ENCODE peak calls at places on chromosomes 12 and 14, in seven cellular contexts. L, F, R, O, I, W and C are unnamed samples.

GRCh38 chr14:91732859-91733477 is 1.1 kb upstream of the CATSPERB start:
- DNase-seq in O (no peak), L (no peak), F (no peak), R (no peak), W (no peak), I (no peak), C (no peak)

GRCh38 chr12:87413784-87414183 is 615.4 kb downstream of the C12orf50 start:
- DNase-seq in I (no peak), R (peak), F (no peak), O (no peak), W (no peak), L (no peak), C (no peak)

GRCh38 chr12:93571360-93571853 is 1.1 kb upstream of the SOCS2 start:
- DNase-seq in O (peak), R (peak), W (no peak), L (peak), F (peak), I (peak), C (peak)

GRCh38 chr12:89319111-89319510 is 33.2 kb downstream of the DUSP6 start:
- DNase-seq in W (no peak), O (no peak), I (no peak), L (peak), F (no peak), R (no peak), C (no peak)

GRCh38 chr12:49121047-49121696 is 10.0 kb downstream of the TUBA1B start:
- DNase-seq in W (peak), R (peak), F (no peak), I (no peak), O (no peak), L (peak), C (peak)

GRCh38 chr12:68276400-68276930 is 23.1 kb upstream of the IL22 start:
- DNase-seq in O (no peak), W (no peak), L (no peak), I (no peak), R (no peak), F (no peak), C (no peak)

GRCh38 chr14:61512508-61512907 is 182.8 kb upstream of the HIF1A start:
- DNase-seq in L (no peak), R (peak), I (no peak), F (no peak), O (no peak), W (no peak), C (no peak)

GRCh38 chr12:124782132-124782531 is 81.5 kb downstream of the SCARB1 start:
- DNase-seq in L (no peak), O (no peak), R (no peak), W (no peak), F (no peak), I (no peak), C (no peak)

GRCh38 chr12:113233967-113234366 is 12.7 kb downstream of the TPCN1 start:
- DNase-seq in R (no peak), F (no peak), L (no peak), I (no peak), O (no peak), W (no peak), C (no peak)

GRCh38 chr12:2051700-2052625 is 824 bp upstream of the CACNA1C start:
- DNase-seq in L (no peak), F (no peak), I (no peak), O (no peak), R (no peak), W (no peak), C (no peak)

GRCh38 chr12:126952106-126953007 is 1314.6 kb upstream of the TMEM132C start:
- DNase-seq in R (no peak), I (no peak), O (no peak), F (no peak), W (no peak), L (no peak), C (no peak)

GRCh38 chr12:77131977-77132490 is 66.7 kb upstream of the E2F7 start:
- DNase-seq in L (no peak), F (no peak), W (no peak), O (no peak), R (no peak), I (no peak), C (peak)

GRCh38 chr12:29783773-29784666 is at the start of gene TMTC1:
- DNase-seq in W (peak), L (peak), F (no peak), I (no peak), O (no peak), R (peak), C (peak)

GRCh38 chr12:69401940-69402339 is 42.4 kb downstream of the YEATS4 start:
- DNase-seq in F (no peak), R (no peak), L (no peak), I (no peak), W (no peak), O (no peak), C (no peak)